ENCODE peak calls at places on chromosomes 5 and 9, in four cellular contexts. R, G, I and Y are unnamed samples. For H3K9me3, the result is how much of the 10 kb centered on the place peaks cover.

GRCh38 chr9:122218885-122219855 is 9.6 kb downstream of the LHX6 start:
- ATAC-seq in R (no peak), G (peak), I (no peak), Y (no peak)

GRCh38 chr5:122182491-122182921 is 53.2 kb downstream of the ZNF474 start:
- ATAC-seq in R (no peak), I (no peak), G (peak), Y (peak)

GRCh38 chr5:167642779-167643517 is 648.5 kb upstream of the WWC1 start:
- ATAC-seq in R (no peak), G (no peak), I (peak), Y (no peak)

GRCh38 chr5:33423018-33423630 is 17.6 kb upstream of the TARS1 start:
- ATAC-seq in R (no peak), I (peak), G (peak), Y (no peak)

GRCh38 chr5:2574155-2574554 is 177.3 kb downstream of the IRX2 start:
- ATAC-seq in G (peak), I (no peak), R (no peak), Y (no peak)

GRCh38 chr9:69324549-69325401 is at the start of gene ENTREP1:
- ATAC-seq in G (peak), I (peak), R (peak), Y (peak)

GRCh38 chr5:69091771-69092170 is 2.0 kb upstream of the SLC30A5 start:
- ATAC-seq in R (no peak), I (no peak), G (no peak), Y (no peak)

GRCh38 chr5:140324834-140325195 is 21.6 kb downstream of the HBEGF start:
- ATAC-seq in R (no peak), G (peak), I (no peak), Y (no peak)

GRCh38 chr9:138072897-138073296 is 195.3 kb downstream of the CACNA1B start:
- ATAC-seq in I (no peak), R (no peak), G (no peak), Y (no peak)

GRCh38 chr9:2602704-2603116 is 18.9 kb upstream of the VLDLR start:
- ATAC-seq in I (no peak), G (no peak), R (peak), Y (peak)

GRCh38 chr5:115514220-115514619 is 30.4 kb downstream of the FEM1C start:
- ATAC-seq in G (no peak), I (no peak), R (no peak), Y (no peak)

GRCh38 chr5:142159354-142159753 is 50.8 kb downstream of the NDFIP1 start:
- ATAC-seq in I (no peak), G (no peak), R (no peak), Y (no peak)

GRCh38 chr9:74589576-74589975 is 92.4 kb downstream of the RORB start:
- ATAC-seq in G (no peak), R (no peak), I (no peak), Y (no peak)

GRCh38 chr9:34343090-34343489 is 13.7 kb downstream of the NUDT2 start:
- ATAC-seq in R (peak), G (peak), I (no peak), Y (peak)

GRCh38 chr5:81086881-81087281 is 126.7 kb downstream of the RASGRF2 start:
- ATAC-seq in R (no peak), I (no peak), G (no peak), Y (no peak)

GRCh38 chr5:102771435-102771834 is 16.3 kb downstream of the PAM start:
- ATAC-seq in I (no peak), G (peak), R (no peak), Y (no peak)

GRCh38 chr5:134567651-134568338 is 42.3 kb downstream of the JADE2 start:
- ATAC-seq in I (peak), R (peak), G (peak), Y (peak)

GRCh38 chr9:85859751-85860150 is 81.2 kb upstream of the NAA35 start:
- ATAC-seq in G (no peak), I (no peak), R (no peak), Y (no peak)

GRCh38 chr9:38301376-38302106 is 91.0 kb upstream of the ALDH1B1 start:
- ATAC-seq in R (no peak), G (no peak), I (no peak), Y (no peak)

GRCh38 chr9:16184964-16185646 is 632.3 kb downstream of the CCDC171 start:
- ATAC-seq in G (no peak), R (no peak), I (no peak), Y (no peak)

GRCh38 chr5:58294598-58295298 is 165.1 kb downstream of the PLK2 start:
- ATAC-seq in I (no peak), R (no peak), G (no peak), Y (no peak)

GRCh38 chr9:95499847-95500246 is 16.9 kb downstream of the PTCH1 start:
- ATAC-seq in I (no peak), G (no peak), R (no peak), Y (no peak)

GRCh38 chr5:38556115-38556598 is 289 bp downstream of the LIFR start:
- ATAC-seq in I (peak), G (peak), R (no peak), Y (peak)

GRCh38 chr5:134664448-134664847 is 15.9 kb downstream of the SEC24A start:
- ATAC-seq in R (no peak), I (no peak), G (peak), Y (no peak)

GRCh38 chr9:36441966-36442365 is 41.9 kb upstream of the RNF38 start:
- ATAC-seq in I (no peak), G (no peak), R (no peak), Y (no peak)

GRCh38 chr5:157108961-157109360 is at the start of gene HAVCR2:
- ATAC-seq in G (peak), I (no peak), R (no peak), Y (peak)

GRCh38 chr5:145158654-145159199 is 676.4 kb downstream of the PRELID2 start:
- ATAC-seq in R (no peak), I (no peak), G (peak), Y (no peak)

GRCh38 chr9:42388846-42389245 is 205.4 kb downstream of the SPATA31A6 start:
- ATAC-seq in I (no peak), R (no peak), G (no peak), Y (no peak)

GRCh38 chr9:137580209-137580957 is 1.7 kb upstream of the DPH7 start:
- ATAC-seq in R (no peak), G (no peak), I (no peak), Y (no peak)

GRCh38 chr5:179111267-179112207 is 51.4 kb downstream of the ZNF354C start:
- ATAC-seq in I (no peak), R (no peak), G (no peak), Y (no peak)

GRCh38 chr5:179112469-179113142 is 52.4 kb downstream of the ZNF354C start:
- ATAC-seq in G (no peak), I (no peak), R (no peak), Y (no peak)

GRCh38 chr5:179114756-179115155 is 54.6 kb downstream of the ZNF354C start:
- ATAC-seq in I (no peak), R (no peak), G (no peak), Y (no peak)

GRCh38 chr5:179113945-179114641 is 53.9 kb downstream of the ZNF354C start:
- ATAC-seq in R (no peak), G (no peak), I (no peak), Y (no peak)

DNA sequence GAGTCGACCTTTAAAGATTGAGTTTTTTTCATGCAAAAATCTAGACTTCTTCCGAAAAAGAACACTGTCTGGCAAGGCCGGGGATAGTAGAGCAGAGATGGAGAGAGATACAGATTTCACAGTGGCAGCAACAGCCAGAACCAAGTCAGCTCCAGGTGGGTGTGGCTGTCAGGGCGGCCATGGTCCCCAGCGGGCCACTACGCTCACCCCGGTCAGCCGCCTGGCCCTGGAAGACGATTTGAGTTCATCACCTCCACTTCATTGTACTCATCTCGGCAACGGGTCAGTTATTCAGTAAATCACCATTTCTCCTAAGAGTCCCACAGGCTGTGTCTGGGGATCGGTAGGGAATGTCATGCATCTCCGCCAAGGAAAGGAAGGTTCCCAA is 53.0 kb downstream of the ZNF354C start:
- ATAC-seq in I (no peak), G (no peak), R (no peak), Y (no peak)
- H3K9me3 ChIP-seq in I (under half), G (under half), R (half or more), Y (half or more)

GRCh38 chr5:132489871-132490483 is 596 bp downstream of the IRF1 start:
- ATAC-seq in G (peak), R (no peak), I (no peak), Y (peak)
- TF ChIP-seq CTCF in G (no peak), R (no peak), I (peak), Y (peak)

GRCh38 chr5:64003966-64004365 is 41.7 kb upstream of the HTR1A start:
- ATAC-seq in I (no peak), G (no peak), R (no peak), Y (no peak)
- H3K9me3 ChIP-seq in I (under half), G (under half), R (under half), Y (under half)

GRCh38 chr5:50990296-50990924 is 324.0 kb downstream of the PARP8 start:
- ATAC-seq in I (no peak), G (no peak), R (no peak), Y (no peak)
- TF ChIP-seq CTCF in I (no peak), G (no peak), R (no peak), Y (no peak)

DNA sequence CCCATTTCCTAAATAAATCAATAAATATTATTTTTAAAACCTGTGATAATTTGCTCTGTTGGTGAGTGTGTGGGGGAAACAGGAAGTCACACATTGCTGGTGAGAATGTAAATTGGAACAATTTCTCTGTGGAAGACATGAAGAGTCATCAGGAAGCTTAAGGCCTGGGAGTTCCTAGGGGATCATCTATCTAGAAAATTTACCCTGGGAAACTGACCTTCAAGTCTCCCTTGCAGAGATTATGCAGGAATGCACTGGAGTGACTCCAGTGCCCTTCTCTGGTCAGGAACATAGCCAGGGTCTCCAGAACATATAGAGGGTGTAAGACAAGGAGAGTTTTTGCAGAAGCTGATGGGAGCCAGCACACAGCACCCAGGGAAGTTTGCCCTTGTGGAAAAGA is 13.0 kb upstream of the GCNT1 start:
- ATAC-seq in R (no peak), I (no peak), G (no peak), Y (no peak)
- H3K9me3 ChIP-seq in R (under half), I (under half), G (under half), Y (under half)